ENCODE peak calls at places on chromosomes 13 and 19, in ten cellular contexts. U is astrocyte of the cerebellum, V is AG10803, E is AG09309, O is GM23338, Y is transverse colon, N is fibroblast of lung, A is RWPE2, C is uterus, J is K562. W is an unnamed sample.

GRCh38 chr19:11012507-11012906 is 51.7 kb downstream of the SMARCA4 start:
- DNase-seq in E (no peak), N (no peak), U (no peak), J (no peak), V (no peak), Y (no peak), A (no peak), C (no peak), O (no peak), W (no peak)

GRCh38 chr19:5645409-5645808 is 22.5 kb downstream of the SAFB start:
- DNase-seq in N (no peak), J (no peak), E (no peak), O (no peak), C (no peak), V (no peak), A (no peak), U (no peak), Y (no peak), W (no peak)

GRCh38 chr19:2627319-2627829 is 75.1 kb downstream of the GNG7 start:
- DNase-seq in A (peak; percentile 94), Y (peak; percentile 69), U (peak; percentile 87), V (peak; percentile 97), J (no peak), N (peak; percentile 99), O (no peak), C (peak; percentile 41), E (peak; percentile 92), W (no peak)

GRCh38 chr13:67226686-67227085 is 3.5 kb downstream of the PCDH9 start:
- DNase-seq in A (no peak), Y (no peak), O (no peak), J (no peak), E (no peak), U (no peak), N (no peak), C (no peak), V (no peak), W (no peak)

GRCh38 chr19:6233827-6234511 is 45.8 kb downstream of the MLLT1 start:
- DNase-seq in N (no peak), A (peak; percentile 34), C (peak; percentile 39), Y (no peak), O (no peak), U (no peak), E (no peak), V (peak; percentile 29), J (no peak), W (no peak)

GRCh38 chr19:3071764-3072163 is 9.5 kb upstream of the TLE5 start:
- DNase-seq in Y (no peak), O (no peak), V (no peak), N (no peak), A (no peak), J (no peak), C (no peak), U (no peak), E (no peak), W (no peak)

GRCh38 chr19:34067861-34068271 is 104.4 kb upstream of the LSM14A start:
- DNase-seq in U (no peak), O (no peak), N (peak; percentile 23), A (no peak), J (no peak), Y (no peak), E (no peak), C (no peak), V (peak; percentile 9), W (no peak)

GRCh38 chr13:24741016-24741662 is 22.8 kb upstream of the RNF17 start:
- DNase-seq in Y (no peak), U (no peak), O (peak; percentile 39), N (no peak), C (no peak), V (no peak), J (peak; percentile 51), A (no peak), E (no peak), W (no peak)

GRCh38 chr13:73136776-73137175 is 78.0 kb downstream of the KLF5 start:
- DNase-seq in Y (no peak), C (no peak), J (no peak), V (peak; percentile 12), N (peak; percentile 21), U (no peak), O (no peak), E (no peak), A (no peak), W (no peak)

GRCh38 chr19:17333611-17334413 is 843 bp downstream of the ANO8 start:
- DNase-seq in A (peak; percentile 77), J (peak; percentile 85), O (peak; percentile 74), N (peak; percentile 85), C (no peak), Y (peak; percentile 53), V (peak; percentile 81), E (no peak), U (peak; percentile 63), W (no peak)

GRCh38 chr13:77028202-77028601 is 1.2 kb upstream of the FBXL3 start:
- DNase-seq in Y (no peak), O (no peak), E (no peak), N (peak; percentile 49), A (no peak), V (peak; percentile 27), J (no peak), U (no peak), C (peak; percentile 63), W (no peak)
- H3K4me3 ChIP-seq in Y (no peak overlapping the region), O (peak overlapping the region; percentile 82), E (peak overlapping the region; percentile 26), N (peak overlapping the region; percentile 86), A (no peak overlapping the region), V (peak overlapping the region; percentile 82), J (no peak overlapping the region), U (no peak overlapping the region), C (peak overlapping the region; percentile 99), W (no peak overlapping the region)

GRCh38 chr19:58038688-58039204 is 4.9 kb downstream of the ZSCAN1 start:
- DNase-seq in A (no peak), V (no peak), Y (no peak), J (no peak), E (no peak), O (peak; percentile 60), N (no peak), U (no peak), C (no peak), W (peak; percentile 49)

GRCh38 chr19:58034476-58034790 is 608 bp downstream of the ZSCAN1 start:
- DNase-seq in O (peak; percentile 78), J (no peak), Y (no peak), E (no peak), U (no peak), N (no peak), C (no peak), V (no peak), A (no peak), W (no peak)

GRCh38 chr19:58037927-58038687 is 4.3 kb downstream of the ZSCAN1 start:
- DNase-seq in E (no peak), A (no peak), J (no peak), N (no peak), U (no peak), O (peak; percentile 86), Y (no peak), C (no peak), V (no peak), W (peak; percentile 12)

GRCh38 chr19:58033741-58034475 is at the start of gene ZSCAN1:
- DNase-seq in C (peak; percentile 72), N (peak; percentile 79), Y (peak; percentile 66), A (no peak), E (no peak), V (peak; percentile 58), J (no peak), U (no peak), O (peak; percentile 98), W (peak; percentile 91)

DNA sequence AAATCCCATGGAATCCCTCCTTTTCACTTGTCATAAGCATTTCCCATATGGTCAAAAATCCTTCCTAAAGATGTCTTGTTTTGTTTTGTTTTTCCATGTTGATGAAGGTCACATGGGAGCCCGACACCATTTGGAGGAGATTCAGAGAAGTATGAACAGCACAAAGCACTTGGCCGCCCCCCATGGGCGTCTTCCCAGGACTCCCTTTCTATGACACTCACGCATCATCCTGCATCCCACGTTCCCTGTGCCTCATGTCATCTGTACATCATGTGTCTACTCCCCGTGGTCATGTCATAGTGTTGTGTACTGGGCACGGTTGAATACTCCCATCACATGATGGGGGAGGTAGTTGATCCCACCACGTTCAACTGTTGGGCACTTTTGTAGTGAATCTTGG is 2.0 kb downstream of the ZSCAN1 start:
- DNase-seq in O (no peak), C (no peak), U (no peak), E (no peak), J (no peak), A (no peak), N (no peak), Y (no peak), V (no peak), W (no peak)
- H3K4me3 ChIP-seq in O (no peak overlapping the region), C (no peak overlapping the region), U (no peak overlapping the region), E (no peak overlapping the region), J (no peak overlapping the region), A (no peak overlapping the region), N (no peak overlapping the region), Y (no peak overlapping the region), V (no peak overlapping the region), W (no peak overlapping the region)

DNA sequence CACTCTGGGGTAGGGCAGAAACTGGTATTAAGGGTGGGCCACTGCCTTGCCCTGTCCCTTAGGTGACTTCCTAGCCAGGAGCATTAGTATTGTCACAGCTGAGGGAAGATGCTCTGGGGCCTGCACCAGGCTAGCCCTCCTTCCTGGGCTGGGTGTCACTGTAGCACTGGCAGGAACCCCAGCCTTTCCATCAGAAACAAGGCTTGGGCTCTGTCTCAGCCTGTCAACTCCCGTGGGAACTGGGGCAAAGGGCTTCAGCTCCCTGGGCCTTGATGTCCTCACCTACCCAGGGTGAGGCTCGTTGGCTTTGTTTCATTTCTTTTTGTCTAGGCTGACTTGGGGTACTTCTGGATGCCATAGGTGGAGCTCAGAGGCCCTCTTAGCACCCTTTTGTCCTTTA is 18.0 kb downstream of the PAF1 start:
- DNase-seq in N (no peak), C (no peak), J (no peak), E (no peak), V (peak; percentile 57), Y (no peak), A (no peak), U (no peak), O (no peak), W (no peak)
- H3K4me3 ChIP-seq in N (peak overlapping the region; percentile 27), C (no peak overlapping the region), J (no peak overlapping the region), E (no peak overlapping the region), V (peak overlapping the region; percentile 20), Y (no peak overlapping the region), A (no peak overlapping the region), U (no peak overlapping the region), O (no peak overlapping the region), W (no peak overlapping the region)

GRCh38 chr13:42272115-42272756 is at the start of gene AKAP11:
- DNase-seq in A (no peak), E (no peak), U (no peak), J (peak; percentile 21), Y (peak; percentile 51), N (peak; percentile 66), V (peak; percentile 35), C (no peak), O (peak; percentile 73), W (peak; percentile 65)

GRCh38 chr13:42272776-42273175 is 824 bp downstream of the AKAP11 start:
- DNase-seq in O (no peak), V (no peak), J (no peak), A (no peak), C (no peak), Y (no peak), E (no peak), N (no peak), U (no peak), W (no peak)

GRCh38 chr13:42270160-42270856 is 1.6 kb upstream of the AKAP11 start:
- DNase-seq in Y (no peak), J (no peak), C (no peak), N (no peak), O (no peak), E (no peak), A (no peak), U (no peak), V (no peak), W (no peak)

GRCh38 chr13:42271337-42272114 is 426 bp upstream of the AKAP11 start:
- DNase-seq in Y (peak; percentile 94), E (peak; percentile 93), J (peak; percentile 93), N (peak; percentile 98), A (peak; percentile 94), C (peak; percentile 95), U (peak; percentile 94), V (peak; percentile 99), O (peak; percentile 97), W (peak; percentile 100)

GRCh38 chr13:42270857-42271215 is 1.1 kb upstream of the AKAP11 start:
- DNase-seq in J (no peak), Y (no peak), C (no peak), O (no peak), N (no peak), E (no peak), U (no peak), A (no peak), V (no peak), W (no peak)
- H3K4me3 ChIP-seq in J (no peak overlapping the region), Y (peak overlapping the region; percentile 66), C (peak overlapping the region; percentile 86), O (peak overlapping the region; percentile 68), N (peak overlapping the region; percentile 77), E (peak overlapping the region; percentile 94), U (peak overlapping the region; percentile 74), A (peak overlapping the region; percentile 85), V (peak overlapping the region; percentile 83), W (no peak overlapping the region)

W was measured in cardiac muscle cell.